ENCODE peak calls at places on chromosome 2, in seven cellular contexts. H is K562, M is HCT116, Y is HepG2, B is SK-N-SH, D is GM12878, U is H1. V is an unnamed sample.

GRCh38 chr2:183542593-183542992 is 418.4 kb downstream of the NUP35 start:
- DNase-seq in B (no peak), D (no peak), Y (no peak), U (no peak), H (no peak), M (no peak), V (no peak)

GRCh38 chr2:111116843-111117665 is 3.7 kb upstream of the BCL2L11 start:
- DNase-seq in Y (peak), U (peak), B (peak), D (peak), H (peak), M (peak), V (peak)

GRCh38 chr2:205684871-205685313 is 2.6 kb downstream of the NRP2 start:
- DNase-seq in B (no peak), Y (no peak), D (no peak), M (no peak), H (no peak), U (no peak), V (no peak)

GRCh38 chr2:201185863-201186262 is 2.9 kb downstream of the CASP10 start:
- DNase-seq in Y (no peak), M (no peak), D (no peak), H (no peak), U (no peak), B (no peak), V (no peak)

GRCh38 chr2:152571035-152571766 is 146.1 kb downstream of the PRPF40A start:
- DNase-seq in Y (no peak), U (no peak), B (no peak), H (no peak), D (no peak), M (no peak), V (no peak)

GRCh38 chr2:181684454-181685149 is 4.3 kb upstream of the NEUROD1 start:
- DNase-seq in M (no peak), H (no peak), D (no peak), U (no peak), Y (no peak), B (no peak), V (no peak)

GRCh38 chr2:174787485-174788205 is 23.4 kb upstream of the CHRNA1 start:
- DNase-seq in M (no peak), D (no peak), H (no peak), Y (peak), U (peak), B (peak), V (no peak)

GRCh38 chr2:173037245-173038106 is 38.2 kb upstream of the MAP3K20 start:
- DNase-seq in U (no peak), M (no peak), B (no peak), H (no peak), Y (no peak), D (no peak), V (no peak)

GRCh38 chr2:106864051-106864450 is 21.9 kb downstream of the ST6GAL2 start:
- DNase-seq in B (no peak), D (no peak), Y (no peak), H (no peak), U (no peak), M (no peak), V (no peak)

GRCh38 chr2:11550901-11551568 is 17.2 kb downstream of the GREB1 start:
- DNase-seq in D (no peak), H (no peak), Y (no peak), M (no peak), B (no peak), U (no peak), V (no peak)

GRCh38 chr2:241762933-241763369 is 13.7 kb upstream of the GAL3ST2 start:
- DNase-seq in D (peak), H (peak), M (no peak), B (peak), U (no peak), Y (no peak), V (no peak)

DNA sequence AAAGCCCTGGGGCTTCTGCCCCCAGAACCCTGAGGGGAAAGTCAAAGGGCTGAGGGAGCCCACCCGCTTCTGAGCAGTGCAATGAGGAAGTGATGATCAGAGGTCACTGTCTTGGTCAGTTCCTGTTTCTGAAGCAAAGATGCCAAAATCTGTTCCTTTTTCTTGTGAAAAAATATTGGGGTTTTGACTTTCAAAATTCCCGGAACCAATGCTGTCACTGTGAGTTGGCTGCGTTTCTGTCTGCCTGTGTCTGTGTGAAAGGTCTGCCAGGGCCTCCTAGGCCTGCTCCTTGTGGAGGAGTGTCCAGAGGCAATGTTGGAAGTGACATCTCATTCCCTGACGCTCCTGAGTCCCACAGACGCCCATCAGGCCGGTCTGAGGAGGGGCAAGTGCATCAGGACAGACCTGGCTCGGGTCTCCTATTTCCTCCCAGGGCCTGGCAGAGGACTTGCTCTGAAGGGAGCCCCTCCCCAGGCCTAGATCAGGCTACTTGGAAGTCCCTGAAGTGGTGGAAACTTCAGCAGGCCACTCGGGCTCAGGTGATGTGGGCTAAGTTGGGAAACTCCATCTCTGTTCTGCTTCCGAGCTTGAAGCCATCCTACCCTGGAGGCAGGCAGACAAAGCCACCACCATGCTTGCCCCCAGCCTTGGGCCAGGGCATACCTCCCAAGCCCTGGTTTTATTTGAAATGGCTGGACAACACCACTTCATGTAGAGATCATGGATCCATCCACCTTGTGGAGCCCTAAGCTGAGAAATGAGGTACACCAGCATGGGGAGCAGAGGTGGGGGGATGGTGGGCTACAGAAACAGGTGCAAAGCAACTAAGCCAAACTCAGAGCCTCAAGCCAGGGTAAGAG is 51.0 kb downstream of the PKDCC start:
- DNase-seq in D (no peak), Y (no peak), B (no peak), H (no peak), U (no peak), M (no peak), V (no peak)
- TF ChIP-seq SIN3A in D (no peak), Y (no peak), B (no peak), H (no peak), U (no peak), M (no peak), V (no peak)

GRCh38 chr2:75424936-75425619 is 135.7 kb downstream of the EVA1A start:
- DNase-seq in U (no peak), M (no peak), H (no peak), B (no peak), D (no peak), Y (peak), V (no peak)
- TF ChIP-seq CTCF in U (peak), M (peak), H (peak), B (no peak), D (no peak), Y (peak), V (no peak)

GRCh38 chr2:238568455-238569414 is 142.0 kb downstream of the ASB1 start:
- DNase-seq in B (no peak), Y (no peak), U (no peak), M (no peak), H (no peak), D (no peak), V (no peak)

GRCh38 chr2:238565031-238565430 is 138.3 kb downstream of the ASB1 start:
- DNase-seq in H (no peak), M (no peak), Y (no peak), U (no peak), B (no peak), D (no peak), V (no peak)

GRCh38 chr2:238566001-238566645 is 139.4 kb downstream of the ASB1 start:
- DNase-seq in Y (no peak), H (no peak), B (no peak), M (no peak), U (no peak), D (no peak), V (no peak)

GRCh38 chr2:238567996-238568395 is 141.3 kb downstream of the ASB1 start:
- DNase-seq in M (no peak), D (no peak), U (no peak), B (no peak), Y (no peak), H (no peak), V (no peak)

DNA sequence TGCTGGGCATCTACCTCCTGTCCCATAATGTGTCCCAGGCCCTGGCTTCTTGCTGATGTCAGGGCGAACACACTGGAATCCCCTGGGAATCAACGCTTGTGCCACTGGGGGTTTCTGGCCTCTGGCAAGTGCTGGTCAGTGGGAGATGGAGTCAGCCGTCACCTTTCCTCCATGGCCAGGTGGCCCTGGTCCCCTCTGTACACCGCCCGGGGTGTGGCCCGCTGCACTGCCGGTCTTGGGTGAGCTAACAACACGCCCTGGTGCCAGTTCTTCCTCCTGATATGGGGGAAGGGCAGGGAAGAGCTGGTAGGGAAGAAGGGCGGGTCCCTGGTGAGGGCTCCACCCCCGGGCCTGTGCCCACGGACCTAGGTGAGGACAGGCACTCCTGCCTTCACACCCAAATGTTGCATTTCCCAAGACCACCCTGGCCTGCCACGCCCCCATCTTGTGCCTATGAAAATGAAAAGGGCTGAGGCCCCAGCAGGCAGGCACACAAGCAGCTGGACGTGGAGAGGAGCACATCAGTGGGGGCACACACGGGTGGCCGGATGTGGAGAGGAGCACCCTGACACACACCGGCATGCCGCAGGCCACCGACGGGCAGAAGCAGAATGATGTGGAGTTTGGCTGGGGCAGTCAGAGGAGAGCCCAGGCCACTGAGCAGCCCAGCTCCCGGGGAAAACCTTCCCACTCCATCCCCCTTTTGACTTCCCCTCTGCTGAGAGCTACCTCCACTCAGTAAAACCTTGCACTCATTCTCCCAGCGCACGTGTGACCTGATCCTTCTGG is 140.5 kb downstream of the ASB1 start:
- DNase-seq in M (no peak), Y (no peak), D (no peak), H (no peak), B (no peak), U (no peak), V (no peak)
- TF ChIP-seq SIN3A in M (no peak), Y (no peak), D (no peak), H (no peak), B (no peak), U (no peak), V (no peak)

DNA sequence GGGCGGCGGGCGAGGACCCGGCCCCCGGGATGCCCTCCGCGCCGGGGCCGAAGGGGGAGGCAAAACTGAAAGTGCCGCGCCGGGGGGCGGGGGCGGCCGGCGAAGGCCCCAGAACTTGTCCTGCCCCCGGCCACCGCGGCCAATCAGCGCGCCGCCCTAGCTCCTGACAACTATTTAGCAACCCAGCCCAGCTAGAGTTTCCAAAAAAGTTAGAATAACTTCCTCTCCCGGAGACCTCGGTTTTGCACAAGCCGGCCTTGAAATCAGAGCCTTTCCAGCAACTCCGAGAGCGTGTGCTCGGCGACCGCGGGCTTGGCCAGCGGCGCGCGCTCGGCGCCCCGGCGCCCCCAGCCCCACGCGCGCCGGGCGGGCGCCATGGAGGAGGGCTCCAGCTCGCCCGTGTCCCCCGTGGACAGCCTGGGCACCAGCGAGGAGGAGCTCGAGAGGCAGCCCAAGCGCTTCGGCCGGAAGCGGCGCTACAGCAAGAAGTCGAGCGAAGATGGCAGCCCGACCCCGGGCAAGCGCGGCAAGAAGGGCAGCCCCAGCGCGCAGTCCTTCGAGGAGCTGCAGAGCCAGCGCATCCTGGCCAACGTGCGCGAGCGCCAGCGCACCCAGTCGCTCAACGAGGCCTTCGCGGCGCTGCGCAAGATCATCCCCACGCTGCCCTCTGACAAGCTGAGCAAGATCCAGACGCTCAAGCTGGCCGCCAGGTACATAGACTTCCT is at the start of gene TWIST2:
- DNase-seq in H (no peak), M (no peak), B (peak), U (no peak), Y (no peak), D (no peak), V (no peak)
- TF ChIP-seq CTCF in H (no peak), M (no peak), B (peak), U (no peak), Y (no peak), D (no peak), V (no peak)

GRCh38 chr2:46827274-46827930 is 88.2 kb downstream of the MCFD2 start:
- DNase-seq in Y (no peak), B (no peak), U (no peak), M (no peak), D (no peak), H (no peak), V (no peak)
- TF ChIP-seq SIN3A in Y (no peak), B (no peak), U (no peak), M (no peak), D (no peak), H (no peak), V (no peak)

V was measured in Panc1.